ENCODE peak calls at places on chromosomes 6 and 20, in five cellular contexts. G is PC-3; N is mesendoderm; P is CD8-positive, alpha-beta memory T cell; W is foreskin fibroblast. E is an unnamed sample.

GRCh38 chr20:17617868-17618672 is 48.2 kb downstream of the DSTN start:
- DNase-seq in W (no peak), N (no peak), P (no peak), G (no peak), E (no peak)

GRCh38 chr6:28653876-28654275 is 128.2 kb downstream of the GPX5 start:
- DNase-seq in N (no peak), G (peak; percentile 37), P (no peak), W (no peak), E (no peak)

GRCh38 chr20:25389381-25389857 is 1.2 kb downstream of the ABHD12 start:
- DNase-seq in W (no peak), P (no peak), G (peak; percentile 37), N (peak; percentile 46), E (no peak)

GRCh38 chr6:136793348-136793747 is 1.1 kb upstream of the MAP3K5 start:
- DNase-seq in P (peak; percentile 25), N (no peak), G (no peak), W (no peak), E (no peak)

GRCh38 chr6:13014551-13015378 is 298.2 kb downstream of the PHACTR1 start:
- DNase-seq in N (peak; percentile 58), P (no peak), G (no peak), W (no peak), E (no peak)

GRCh38 chr6:43297644-43298564 is at the start of gene SLC22A7:
- DNase-seq in P (no peak), G (no peak), N (no peak), W (no peak), E (no peak)

GRCh38 chr6:48476257-48476656 is 365.3 kb upstream of the PTCHD4 start:
- DNase-seq in G (peak; percentile 41), P (no peak), W (peak; percentile 10), N (peak; percentile 66), E (no peak)

GRCh38 chr6:7432391-7433207 is 43.0 kb downstream of the RIOK1 start:
- DNase-seq in W (no peak), N (no peak), P (no peak), G (no peak), E (no peak)

GRCh38 chr20:1941226-1941625 is 46.0 kb downstream of the SIRPA start:
- DNase-seq in W (no peak), N (no peak), G (no peak), P (no peak), E (no peak)

GRCh38 chr20:49445176-49445575 is 37.3 kb downstream of the KCNB1 start:
- DNase-seq in G (peak; percentile 49), P (no peak), N (peak; percentile 51), W (no peak), E (no peak)

GRCh38 chr20:32163951-32164350 is 43.6 kb downstream of the PLAGL2 start:
- DNase-seq in W (no peak), N (no peak), G (no peak), P (no peak), E (no peak)

GRCh38 chr6:33815854-33816253 is 12.1 kb upstream of the MLN start:
- DNase-seq in P (no peak), G (peak; percentile 36), N (peak; percentile 84), W (no peak), E (no peak)

GRCh38 chr6:152118678-152119077 is 311.2 kb downstream of the ESR1 start:
- DNase-seq in N (no peak), W (no peak), G (peak; percentile 22), P (no peak), E (no peak)

GRCh38 chr6:87944541-87944954 is 103.1 kb upstream of the SPACA1 start:
- DNase-seq in W (peak; percentile 28), N (peak; percentile 90), G (peak; percentile 60), P (no peak), E (no peak)

GRCh38 chr20:31543966-31544598 is 29.8 kb downstream of the HM13 start:
- DNase-seq in G (peak; percentile 62), N (peak; percentile 55), P (no peak), W (peak; percentile 96), E (peak; percentile 93)

GRCh38 chr6:107670792-107671199 is 153.3 kb downstream of the SCML4 start:
- DNase-seq in W (no peak), P (no peak), G (peak; percentile 32), N (peak; percentile 64), E (no peak)

GRCh38 chr20:56187791-56188190 is 60.7 kb upstream of the MC3R start:
- DNase-seq in G (peak; percentile 59), N (peak; percentile 54), P (no peak), W (no peak), E (no peak)

GRCh38 chr6:146017672-146018071 is 11.2 kb upstream of the GRM1 start:
- DNase-seq in N (peak; percentile 62), W (no peak), P (no peak), G (no peak), E (no peak)

GRCh38 chr6:95593025-95593424 is 15.7 kb downstream of the MANEA start:
- DNase-seq in P (no peak), N (no peak), W (no peak), G (peak; percentile 77), E (no peak)

GRCh38 chr6:104908031-104908430 is 48.3 kb upstream of the HACE1 start:
- DNase-seq in N (peak; percentile 76), W (no peak), P (no peak), G (peak; percentile 13), E (peak; percentile 4)

GRCh38 chr6:41426438-41426851 is 91.0 kb downstream of the NCR2 start:
- DNase-seq in N (peak; percentile 72), P (no peak), W (no peak), G (no peak), E (no peak)

GRCh38 chr6:27767851-27768250 is 144.3 kb downstream of the OR2B2 start:
- DNase-seq in P (no peak), W (no peak), G (no peak), N (peak; percentile 34), E (no peak)

GRCh38 chr6:25560851-25561250 is 91.2 kb upstream of the SCGN start:
- DNase-seq in N (no peak), W (no peak), G (no peak), P (no peak), E (no peak)

GRCh38 chr6:1712451-1712850 is 102.7 kb downstream of the FOXC1 start:
- DNase-seq in W (no peak), G (no peak), N (no peak), P (no peak), E (no peak)

GRCh38 chr6:170272341-170273065 is 18.4 kb downstream of the DLL1 start:
- DNase-seq in P (no peak), W (no peak), N (no peak), G (no peak), E (no peak)
- H3K4me3 ChIP-seq in P (peak overlapping the region; percentile 75), W (no peak overlapping the region), N (no peak overlapping the region), G (no peak overlapping the region), E (no peak overlapping the region)

GRCh38 chr6:30129270-30129669 is 6.7 kb upstream of the TRIM40 start:
- DNase-seq in W (no peak), P (no peak), G (no peak), N (no peak), E (no peak)

GRCh38 chr6:30131947-30132497 is 3.9 kb upstream of the TRIM40 start:
- DNase-seq in P (no peak), W (no peak), N (no peak), G (no peak), E (no peak)

GRCh38 chr6:30130887-30131862 is 4.8 kb upstream of the TRIM40 start:
- DNase-seq in P (peak; percentile 51), G (peak; percentile 87), N (peak; percentile 89), W (peak; percentile 79), E (peak; percentile 51)

GRCh38 chr6:30127238-30128093 is 8.5 kb upstream of the TRIM40 start:
- DNase-seq in G (no peak), N (peak; percentile 55), W (no peak), P (no peak), E (no peak)

GRCh38 chr6:30129818-30130679 is 5.9 kb upstream of the TRIM40 start:
- DNase-seq in W (no peak), G (peak; percentile 22), N (no peak), P (no peak), E (no peak)
- H3K4me3 ChIP-seq in W (no peak overlapping the region), G (peak overlapping the region; percentile 55), N (no peak overlapping the region), P (no peak overlapping the region), E (no peak overlapping the region)

GRCh38 chr6:144347933-144348332 is 62.8 kb downstream of the UTRN start:
- DNase-seq in W (no peak), N (peak; percentile 63), P (no peak), G (no peak), E (no peak)
- H3K4me3 ChIP-seq in W (no peak overlapping the region), N (no peak overlapping the region), P (no peak overlapping the region), G (no peak overlapping the region), E (no peak overlapping the region)

GRCh38 chr6:21769973-21770372 is 176.4 kb downstream of the SOX4 start:
- DNase-seq in G (peak; percentile 40), N (no peak), W (no peak), P (no peak), E (no peak)
- H3K4me3 ChIP-seq in G (no peak overlapping the region), N (no peak overlapping the region), W (no peak overlapping the region), P (no peak overlapping the region), E (no peak overlapping the region)

DNA sequence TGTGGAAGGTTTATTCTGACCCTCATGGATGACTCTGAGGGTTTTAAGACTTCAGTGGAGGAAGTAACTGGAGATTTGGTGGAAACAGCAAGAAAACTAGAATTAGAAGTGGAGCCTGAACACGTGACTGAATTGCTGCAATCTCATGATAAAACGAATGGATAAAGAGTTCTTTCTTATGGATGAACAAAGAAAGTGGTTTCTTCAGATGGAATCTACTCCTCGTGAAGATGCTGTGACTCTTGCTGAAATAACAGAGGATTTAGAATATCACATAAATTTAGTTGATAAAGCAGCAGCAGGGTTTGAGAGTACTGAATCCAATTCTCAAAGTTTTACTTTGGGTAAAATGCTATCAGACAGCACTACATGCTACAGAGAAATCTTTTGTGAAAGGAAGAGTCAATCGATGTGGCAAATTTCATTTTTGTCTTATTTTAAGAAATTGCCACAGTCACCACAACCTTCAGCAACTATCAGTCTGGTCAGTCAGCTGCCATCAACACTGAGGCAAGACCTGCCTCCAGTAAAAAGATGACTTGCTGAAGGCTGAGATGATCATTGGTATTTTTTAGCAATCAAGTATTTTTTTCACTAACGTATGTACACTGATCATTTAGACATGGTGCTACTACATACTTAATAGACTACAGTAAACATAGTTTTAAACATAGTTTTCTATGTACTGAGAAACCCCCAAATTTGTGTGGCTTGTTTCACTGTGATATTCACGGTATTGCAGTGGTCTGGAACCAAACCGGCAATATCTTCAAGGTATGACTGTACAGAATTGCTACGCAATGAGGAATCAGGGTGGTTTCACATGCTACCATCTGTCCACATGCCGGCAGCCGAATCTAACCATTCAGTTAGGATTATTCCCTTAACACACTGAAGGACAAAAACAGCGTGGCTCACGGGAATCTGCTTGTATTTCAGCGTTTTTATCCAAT is 149.0 kb downstream of the MYB start:
- DNase-seq in W (no peak), G (no peak), N (no peak), P (no peak), E (no peak)
- H3K4me3 ChIP-seq in W (no peak overlapping the region), G (no peak overlapping the region), N (no peak overlapping the region), P (no peak overlapping the region), E (no peak overlapping the region)

E was measured in AG04449.